ENCODE peak calls at places on chromosome 13, in eight cellular contexts. T, P, S, Z, W, O, Y and B are unnamed samples.

GRCh38 chr13:49953560-49953959 is 17.4 kb upstream of the SPRYD7 start:
- DNase-seq in T (no peak), P (no peak), S (no peak), Z (no peak), W (no peak), O (no peak), Y (no peak), B (no peak)

GRCh38 chr13:28100149-28101121 is at the start of gene FLT3:
- DNase-seq in T (peak; percentile 59), P (peak; percentile 38), S (peak; percentile 73), Z (peak; percentile 17), W (no peak), O (no peak), Y (no peak), B (peak; percentile 49)

GRCh38 chr13:24683833-24684599 is 3.8 kb downstream of the ATP12A start:
- DNase-seq in T (peak; percentile 91), P (peak; percentile 23), S (peak; percentile 84), Z (peak; percentile 35), W (peak; percentile 82), O (peak; percentile 43), Y (no peak), B (peak; percentile 88)

GRCh38 chr13:29847501-29847983 is 2.9 kb downstream of the UBL3 start:
- DNase-seq in T (peak; percentile 42), P (peak; percentile 64), S (no peak), Z (peak; percentile 26), W (no peak), O (peak; percentile 37), Y (no peak), B (no peak)

GRCh38 chr13:27619711-27620376 is 485 bp downstream of the LNX2 start:
- DNase-seq in T (peak; percentile 70), P (peak; percentile 21), S (no peak), Z (peak; percentile 7), W (peak; percentile 22), O (peak; percentile 7), Y (no peak), B (no peak)

GRCh38 chr13:20633802-20634201 is 66.8 kb downstream of the IFT88 start:
- DNase-seq in T (no peak), P (no peak), S (no peak), Z (no peak), W (no peak), O (no peak), Y (no peak), B (no peak)

GRCh38 chr13:33799950-33800592 is 17.9 kb upstream of the RFC3 start:
- DNase-seq in T (peak; percentile 19), P (peak; percentile 46), S (no peak), Z (peak; percentile 45), W (no peak), O (peak; percentile 38), Y (no peak), B (no peak)

GRCh38 chr13:40667622-40667978 is 1.2 kb upstream of the FOXO1 start:
- DNase-seq in T (no peak), P (no peak), S (peak; percentile 45), Z (no peak), W (no peak), O (no peak), Y (no peak), B (peak; percentile 68)

GRCh38 chr13:38415233-38415632 is 65.6 kb downstream of the UFM1 start:
- DNase-seq in T (no peak), P (no peak), S (no peak), Z (no peak), W (no peak), O (no peak), Y (peak; percentile 72), B (no peak)

DNA sequence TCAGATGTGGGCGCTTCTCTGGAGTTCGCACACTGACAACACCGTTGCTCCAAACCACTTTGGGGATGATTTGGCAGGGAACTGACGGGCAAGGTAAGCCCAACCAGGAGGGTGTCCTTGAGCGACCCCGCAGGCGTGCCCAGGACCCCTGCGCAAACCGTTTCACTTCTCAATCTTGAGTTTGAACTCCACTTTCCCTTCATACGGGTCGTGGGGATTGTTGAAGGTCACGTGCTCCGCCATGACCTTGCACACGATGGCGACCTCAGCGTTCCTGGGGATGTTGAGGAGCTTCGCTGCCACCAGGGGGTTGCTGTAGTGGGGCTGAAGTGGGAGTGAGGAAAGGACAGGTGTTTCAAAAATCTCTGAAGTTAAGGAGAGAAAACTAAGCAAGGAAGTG is 8.8 kb downstream of the ATP4B start:
- DNase-seq in T (no peak), P (no peak), S (peak; percentile 17), Z (no peak), W (no peak), O (no peak), Y (no peak), B (no peak)
- TF ChIP-seq USF2 in T (no peak), P (no peak), S (peak; percentile 33), Z (no peak), W (peak; percentile 12), O (no peak), Y (no peak), B (no peak)

DNA sequence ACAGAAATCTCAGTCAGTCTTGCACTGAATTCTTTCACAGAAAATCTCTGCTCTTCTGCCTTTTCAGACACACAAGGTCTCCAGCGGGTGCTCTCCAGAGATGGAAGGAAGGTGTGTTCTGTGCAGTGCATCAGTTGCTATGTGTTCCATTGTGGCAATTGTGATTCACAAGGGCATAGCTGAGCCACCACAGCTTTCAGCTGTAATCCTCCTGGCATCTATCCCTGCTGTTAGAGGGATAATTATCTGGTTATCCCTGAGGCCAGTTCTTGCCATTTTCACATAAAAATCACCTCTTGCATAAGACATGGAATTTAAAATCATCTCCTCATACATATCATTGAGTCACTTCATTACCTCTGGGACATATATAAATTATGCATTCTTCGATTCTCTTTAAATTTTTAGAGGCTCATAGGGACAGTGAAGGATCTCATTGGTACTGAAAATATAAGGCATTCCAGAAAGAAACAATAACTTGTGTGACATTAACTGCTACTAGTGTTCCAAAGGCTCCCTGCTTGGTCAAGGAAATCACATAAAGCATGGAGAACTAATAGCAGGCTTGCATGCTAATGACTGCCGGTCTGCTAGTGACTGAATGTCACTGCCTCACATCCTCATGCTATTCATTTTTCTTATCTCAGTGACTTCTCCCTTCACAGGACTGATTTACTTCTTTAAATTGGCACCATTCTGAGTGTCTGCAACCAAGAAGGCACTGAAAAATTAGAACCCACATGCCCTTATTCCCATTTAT is 214.0 kb downstream of the ENOX1 start:
- DNase-seq in T (no peak), P (peak; percentile 25), S (no peak), Z (no peak), W (no peak), O (no peak), Y (no peak), B (no peak)
- TF ChIP-seq USF2 in T (no peak), P (no peak), S (no peak), Z (no peak), W (no peak), O (no peak), Y (no peak), B (no peak)

GRCh38 chr13:101384929-101385328 is 31.4 kb downstream of the NALCN start:
- DNase-seq in T (no peak), P (no peak), S (no peak), Z (no peak), W (no peak), O (no peak), Y (no peak), B (no peak)

GRCh38 chr13:101382086-101382485 is 34.2 kb downstream of the NALCN start:
- DNase-seq in T (no peak), P (no peak), S (no peak), Z (no peak), W (no peak), O (no peak), Y (no peak), B (no peak)

GRCh38 chr13:101382701-101383100 is 33.6 kb downstream of the NALCN start:
- DNase-seq in T (no peak), P (no peak), S (no peak), Z (no peak), W (no peak), O (no peak), Y (no peak), B (no peak)

GRCh38 chr13:101383595-101383994 is 32.7 kb downstream of the NALCN start:
- DNase-seq in T (no peak), P (no peak), S (no peak), Z (no peak), W (no peak), O (no peak), Y (no peak), B (no peak)
- TF ChIP-seq USF2 in T (no peak), P (no peak), S (no peak), Z (no peak), W (no peak), O (no peak), Y (no peak), B (no peak)

GRCh38 chr13:93945621-93946020 is 533.9 kb downstream of the DCT start:
- DNase-seq in T (no peak), P (no peak), S (no peak), Z (no peak), W (no peak), O (no peak), Y (no peak), B (no peak)

GRCh38 chr13:93947651-93948050 is 531.8 kb downstream of the DCT start:
- DNase-seq in T (no peak), P (no peak), S (no peak), Z (no peak), W (no peak), O (no peak), Y (no peak), B (no peak)

GRCh38 chr13:93951153-93951552 is 528.3 kb downstream of the DCT start:
- DNase-seq in T (no peak), P (peak; percentile 26), S (no peak), Z (no peak), W (no peak), O (no peak), Y (no peak), B (no peak)

GRCh38 chr13:93953856-93954255 is 525.6 kb downstream of the DCT start:
- DNase-seq in T (no peak), P (no peak), S (no peak), Z (no peak), W (no peak), O (no peak), Y (no peak), B (no peak)

GRCh38 chr13:93948523-93948922 is 531.0 kb downstream of the DCT start:
- DNase-seq in T (no peak), P (no peak), S (no peak), Z (no peak), W (no peak), O (no peak), Y (no peak), B (no peak)
- TF ChIP-seq USF2 in T (no peak), P (no peak), S (no peak), Z (no peak), W (no peak), O (no peak), Y (no peak), B (no peak)

GRCh38 chr13:44407379-44407778 is 33.8 kb downstream of the SERP2 start:
- DNase-seq in T (no peak), P (no peak), S (no peak), Z (no peak), W (no peak), O (no peak), Y (no peak), B (no peak)

GRCh38 chr13:44410328-44410859 is 36.8 kb downstream of the SERP2 start:
- DNase-seq in T (no peak), P (no peak), S (no peak), Z (no peak), W (no peak), O (no peak), Y (no peak), B (no peak)

GRCh38 chr13:44409595-44409994 is 36.0 kb downstream of the SERP2 start:
- DNase-seq in T (no peak), P (no peak), S (no peak), Z (no peak), W (no peak), O (no peak), Y (no peak), B (no peak)

GRCh38 chr13:44406617-44407016 is 33.0 kb downstream of the SERP2 start:
- DNase-seq in T (no peak), P (no peak), S (no peak), Z (no peak), W (no peak), O (no peak), Y (no peak), B (no peak)

GRCh38 chr13:44407891-44408290 is 34.3 kb downstream of the SERP2 start:
- DNase-seq in T (no peak), P (no peak), S (no peak), Z (peak; percentile 19), W (no peak), O (no peak), Y (no peak), B (no peak)
- TF ChIP-seq USF2 in T (no peak), P (no peak), S (no peak), Z (no peak), W (no peak), O (no peak), Y (no peak), B (no peak)